ENCODE peak calls at places on chromosomes 7 and 10, in five cellular contexts. M is testis, C is psoas muscle, A is PC-3, K is suprapubic skin. H is an unnamed sample. For H3K4me1, the result is how much of the 10 kb centered on the place peaks cover.

GRCh38 chr7:70738080-70738479 is 393.9 kb upstream of the GALNT17 start:
- DNase-seq in M (peak), A (peak), C (no peak), K (no peak), H (no peak)

GRCh38 chr7:139626817-139627216 is 103.3 kb downstream of the CLEC2L start:
- DNase-seq in K (no peak), C (no peak), M (no peak), A (no peak), H (peak)

GRCh38 chr10:24821986-24822385 is 98.3 kb upstream of the ARHGAP21 start:
- DNase-seq in C (no peak), M (no peak), A (peak), K (no peak), H (no peak)

GRCh38 chr7:91383186-91383585 is 119.0 kb downstream of the FZD1 start:
- DNase-seq in A (no peak), M (no peak), C (no peak), K (no peak), H (no peak)

GRCh38 chr10:24866615-24867583 is 85.5 kb downstream of the PRTFDC1 start:
- DNase-seq in M (peak), K (no peak), C (peak), A (peak), H (no peak)

GRCh38 chr10:132698761-132699391 is 87.1 kb downstream of the NKX6-2 start:
- DNase-seq in C (no peak), K (peak), A (no peak), M (no peak), H (peak)

GRCh38 chr7:140621326-140622035 is 19.1 kb downstream of the DENND2A start:
- DNase-seq in K (no peak), M (no peak), C (no peak), A (peak), H (no peak)

GRCh38 chr7:77727936-77728701 is 31.9 kb downstream of the RSBN1L start:
- DNase-seq in C (no peak), M (no peak), K (no peak), A (no peak), H (no peak)

GRCh38 chr10:70890917-70891431 is 2.6 kb upstream of the PCBD1 start:
- DNase-seq in M (peak), A (no peak), C (peak), K (peak), H (no peak)

GRCh38 chr10:60390224-60390626 is 550 bp upstream of the ANK3 start:
- DNase-seq in C (no peak), K (no peak), A (no peak), M (no peak), H (no peak)

GRCh38 chr7:155580367-155580766 is 34.0 kb upstream of the CNPY1 start:
- DNase-seq in A (no peak), K (peak), M (no peak), C (no peak), H (no peak)

GRCh38 chr10:1401056-1401965 is 336.0 kb downstream of the ADARB2 start:
- DNase-seq in M (peak), K (no peak), C (no peak), A (no peak), H (no peak)

GRCh38 chr7:146961617-146962016 is 845.0 kb downstream of the CNTNAP2 start:
- DNase-seq in C (no peak), A (peak), M (no peak), K (no peak), H (no peak)

GRCh38 chr10:88158506-88159123 is 295.2 kb downstream of the PTEN start:
- DNase-seq in A (no peak), M (no peak), C (no peak), K (no peak), H (no peak)

GRCh38 chr10:123007558-123008378 is 827 bp downstream of the IKZF5 start:
- DNase-seq in C (peak), M (peak), A (peak), K (no peak), H (peak)

GRCh38 chr10:60099998-60100747 is 193.8 kb upstream of the CCDC6 start:
- DNase-seq in A (peak), K (no peak), C (no peak), M (no peak), H (no peak)

GRCh38 chr10:132341017-132341416 is 9.0 kb downstream of the LRRC27 start:
- DNase-seq in K (no peak), A (no peak), M (no peak), C (no peak), H (no peak)

GRCh38 chr10:35271086-35271834 is 65.0 kb upstream of the CCNY start:
- DNase-seq in C (no peak), K (no peak), A (no peak), M (no peak), H (no peak)

GRCh38 chr7:151680810-151681209 is 161.1 kb upstream of the RHEB start:
- DNase-seq in C (peak), M (peak), A (no peak), K (peak), H (no peak)

GRCh38 chr10:48552946-48553564 is 51.8 kb downstream of the ARHGAP22 start:
- DNase-seq in A (no peak), M (no peak), K (no peak), C (no peak), H (no peak)

GRCh38 chr10:49651917-49652316 is 27.5 kb upstream of the C10orf53 start:
- DNase-seq in K (no peak), A (no peak), C (no peak), M (no peak), H (no peak)

GRCh38 chr7:10889266-10889898 is 84.3 kb upstream of the PHF14 start:
- DNase-seq in A (peak), K (no peak), C (no peak), M (peak), H (no peak)

GRCh38 chr7:22393825-22394458 is 37.0 kb upstream of the RAPGEF5 start:
- DNase-seq in A (no peak), C (no peak), K (no peak), M (no peak), H (no peak)

GRCh38 chr10:133159611-133159949 is 439 bp upstream of the KNDC1 start:
- DNase-seq in M (no peak), K (peak), C (no peak), A (no peak), H (no peak)

GRCh38 chr10:74936577-74937445 is 110.4 kb downstream of the KAT6B start:
- DNase-seq in K (no peak), A (no peak), M (no peak), C (no peak), H (no peak)

GRCh38 chr7:55030314-55030713 is 11.5 kb downstream of the EGFR start:
- DNase-seq in M (no peak), A (peak), K (no peak), C (no peak), H (no peak)

GRCh38 chr7:55032069-55032699 is 13.4 kb downstream of the EGFR start:
- DNase-seq in K (no peak), A (no peak), M (no peak), C (no peak), H (no peak)

GRCh38 chr7:55034776-55035175 is 16.0 kb downstream of the EGFR start:
- DNase-seq in M (no peak), C (no peak), K (no peak), A (no peak), H (no peak)

GRCh38 chr7:55031075-55031474 is 12.3 kb downstream of the EGFR start:
- DNase-seq in M (no peak), K (no peak), C (no peak), A (no peak), H (no peak)

DNA sequence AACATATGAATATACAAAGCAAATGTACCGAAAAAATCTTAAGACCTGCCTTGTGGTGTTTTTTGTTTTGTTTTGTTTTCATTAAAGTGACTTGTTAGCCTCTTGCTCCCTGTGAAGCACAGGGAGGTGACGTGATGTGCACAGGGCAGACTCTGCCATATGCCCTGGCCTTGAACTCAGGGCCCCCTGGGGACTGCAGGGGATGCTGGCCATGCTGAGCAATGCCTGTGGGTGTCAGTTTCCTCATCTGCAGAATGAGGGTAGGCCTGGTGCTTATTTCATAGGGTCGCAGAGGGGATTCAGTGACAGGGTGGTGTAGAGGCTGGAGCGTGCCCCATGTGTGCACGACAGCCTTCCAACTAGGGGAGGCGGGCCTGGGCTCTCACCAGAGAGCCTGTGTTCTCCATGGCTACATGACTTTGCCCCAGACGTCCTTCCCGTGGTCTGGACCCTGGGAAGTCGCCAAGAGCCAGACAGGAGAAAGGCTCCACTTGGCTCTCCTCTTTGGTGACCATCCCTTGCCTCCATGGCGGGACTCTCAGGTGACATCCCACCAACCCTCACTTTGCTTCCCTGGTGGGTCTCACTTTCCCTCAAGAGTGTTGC is 14.5 kb downstream of the EGFR start:
- DNase-seq in M (no peak), K (no peak), A (no peak), C (no peak), H (no peak)
- H3K4me1 ChIP-seq in M (under half), K (half or more), A (under half), C (under half), H (half or more)

DNA sequence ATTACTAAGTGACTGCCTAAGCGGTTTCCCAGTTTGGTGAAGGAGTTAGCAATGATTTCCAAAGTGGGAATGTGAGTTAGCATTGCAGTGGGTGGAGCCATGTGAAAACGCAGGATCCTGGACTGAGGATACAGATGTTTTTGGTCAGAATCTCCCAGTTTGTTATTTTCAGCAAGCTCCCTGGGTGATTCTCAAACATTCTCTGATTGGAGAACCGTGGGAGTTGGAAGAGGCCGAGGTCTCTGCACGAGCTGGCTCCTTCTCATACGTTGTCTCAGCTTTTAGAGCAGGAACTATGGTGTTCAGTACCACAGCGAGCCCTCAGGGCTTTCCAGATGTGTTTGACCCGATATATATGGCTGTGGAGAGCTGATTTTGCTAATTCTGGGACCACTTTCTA is 396.6 kb upstream of the NPVF start:
- DNase-seq in C (no peak), K (no peak), A (no peak), M (peak), H (no peak)
- H3K4me1 ChIP-seq in C (under half), K (under half), A (under half), M (under half), H (under half)

DNA sequence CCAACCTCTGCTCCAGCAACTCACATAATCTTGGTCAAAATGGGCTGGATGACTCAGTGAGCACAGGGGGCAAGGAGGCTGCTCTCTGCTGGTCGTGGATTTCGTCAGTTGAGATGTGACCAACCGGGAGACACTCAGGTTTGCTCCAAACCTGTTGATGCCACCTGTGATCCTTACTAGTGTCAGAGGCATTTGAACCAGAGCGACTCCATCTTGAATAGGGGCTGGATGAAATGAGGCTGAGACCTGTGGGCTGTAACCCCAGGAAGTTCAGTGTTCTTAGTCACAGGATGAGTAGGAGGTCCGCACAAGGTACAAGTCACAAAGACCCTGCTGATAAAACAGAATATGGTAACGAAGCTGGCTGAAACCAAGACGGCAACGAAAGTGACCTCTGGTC is 56.4 kb upstream of the FAM20C start:
- DNase-seq in A (no peak), K (no peak), M (no peak), C (no peak), H (no peak)
- H3K4me1 ChIP-seq in A (under half), K (under half), M (under half), C (under half), H (under half)

GRCh38 chr7:28110427-28111012 is 70.1 kb downstream of the JAZF1 start:
- DNase-seq in A (no peak), C (no peak), M (no peak), K (no peak), H (no peak)

GRCh38 chr7:28112056-28112455 is 68.5 kb downstream of the JAZF1 start:
- DNase-seq in M (no peak), A (no peak), C (no peak), K (no peak), H (no peak)

GRCh38 chr7:28114056-28114455 is 66.5 kb downstream of the JAZF1 start:
- DNase-seq in M (no peak), K (no peak), A (no peak), C (no peak), H (no peak)

GRCh38 chr7:28112883-28113540 is 67.6 kb downstream of the JAZF1 start:
- DNase-seq in K (peak), A (no peak), M (peak), C (peak), H (no peak)

DNA sequence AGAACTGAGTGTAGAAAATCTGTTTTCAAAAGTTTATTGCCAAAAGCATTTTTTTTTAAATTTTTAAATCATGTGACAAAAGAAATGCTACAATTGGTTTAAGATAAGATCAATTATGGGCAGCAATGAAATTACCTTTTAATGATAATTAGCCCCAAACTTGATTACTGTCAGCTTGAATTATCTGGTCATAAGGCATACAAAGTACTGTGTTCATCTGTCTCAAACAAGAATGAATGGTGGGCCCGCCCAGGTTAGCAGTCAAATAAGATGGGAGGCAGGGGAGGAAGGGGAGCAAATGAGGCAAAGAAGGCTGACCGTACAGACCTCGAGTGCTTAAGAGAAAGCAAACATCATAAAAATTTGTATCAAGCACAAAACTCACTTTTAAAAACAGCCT is 68.1 kb downstream of the JAZF1 start:
- DNase-seq in M (no peak), K (no peak), A (no peak), C (no peak), H (no peak)
- H3K4me1 ChIP-seq in M (under half), K (under half), A (under half), C (under half), H (under half)

GRCh38 chr10:7836571-7836970 is 18.3 kb downstream of the TAF3 start:
- DNase-seq in C (no peak), K (no peak), M (no peak), A (no peak), H (no peak)

GRCh38 chr10:7829289-7829834 is 11.1 kb downstream of the TAF3 start:
- DNase-seq in K (no peak), M (no peak), C (no peak), A (no peak), H (no peak)

GRCh38 chr10:7832060-7832459 is 13.8 kb downstream of the TAF3 start:
- DNase-seq in M (no peak), A (no peak), K (no peak), C (no peak), H (no peak)

DNA sequence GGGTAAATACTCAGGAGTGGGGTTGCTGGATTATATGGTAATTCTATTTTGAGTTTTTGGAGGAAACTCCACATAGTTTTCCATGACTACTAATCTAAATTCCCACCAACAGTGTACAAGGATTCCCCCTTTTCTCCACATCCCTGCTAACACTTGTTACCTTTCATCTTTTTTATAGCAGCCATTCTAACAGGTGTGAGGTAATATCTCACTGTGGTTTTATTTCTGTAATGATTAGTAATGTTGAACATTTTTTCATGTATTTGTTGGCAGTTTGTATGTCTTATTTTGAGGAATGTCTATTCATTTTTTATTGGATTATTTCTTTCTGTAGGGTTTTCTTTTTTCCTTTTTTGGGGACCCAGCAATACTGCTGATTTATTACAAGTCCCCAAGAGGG is 14.9 kb downstream of the TAF3 start:
- DNase-seq in C (no peak), A (no peak), M (no peak), K (no peak), H (no peak)
- H3K4me1 ChIP-seq in C (under half), A (under half), M (under half), K (under half), H (under half)

GRCh38 chr7:157352506-157352905 is 15.7 kb downstream of the DNAJB6 start:
- DNase-seq in M (no peak), C (no peak), K (no peak), A (no peak), H (no peak)

GRCh38 chr7:157358041-157358752 is 21.4 kb downstream of the DNAJB6 start:
- DNase-seq in C (no peak), A (no peak), K (peak), M (no peak), H (no peak)

GRCh38 chr7:157358753-157359096 is 21.9 kb downstream of the DNAJB6 start:
- DNase-seq in A (no peak), M (no peak), C (no peak), K (peak), H (no peak)

GRCh38 chr7:157357129-157358040 is 20.6 kb downstream of the DNAJB6 start:
- DNase-seq in C (no peak), K (peak), M (no peak), A (no peak), H (no peak)

DNA sequence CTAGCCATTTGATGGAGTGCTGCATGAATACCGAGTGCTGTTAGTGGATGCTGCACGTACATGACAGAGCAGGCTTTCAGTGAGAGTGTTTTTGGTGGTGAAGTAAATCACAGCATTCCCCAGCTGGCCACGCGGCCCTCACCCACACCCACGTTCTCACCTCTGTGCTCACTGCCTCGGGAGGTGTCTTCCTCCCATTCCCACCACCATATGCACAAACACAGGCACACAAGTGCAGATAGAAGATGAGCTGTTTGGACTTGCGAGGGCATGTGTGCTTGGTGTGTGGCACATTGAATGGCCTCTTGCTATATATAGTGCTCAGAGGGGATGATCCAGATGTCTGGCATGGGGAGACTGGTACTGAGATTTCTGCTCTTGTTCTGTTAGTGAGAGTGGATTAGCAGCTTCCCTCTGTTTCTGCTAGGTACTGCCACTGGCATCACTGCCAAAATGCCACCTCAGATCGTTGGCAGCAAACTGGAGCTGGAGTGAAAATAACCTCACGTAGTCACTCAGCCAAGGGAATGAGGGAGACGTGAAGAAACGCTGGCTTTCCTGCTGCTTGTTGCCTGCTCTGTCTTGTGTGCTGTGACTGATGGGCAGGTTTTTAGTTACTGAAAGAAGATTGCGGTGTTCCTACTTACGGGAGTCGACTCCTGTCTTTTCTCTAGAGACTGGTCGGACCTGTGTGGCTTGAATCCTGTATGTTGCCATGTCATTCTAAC is 19.1 kb downstream of the DNAJB6 start:
- DNase-seq in A (peak), M (no peak), K (peak), C (peak), H (no peak)
- H3K4me1 ChIP-seq in A (under half), M (under half), K (half or more), C (half or more), H (under half)

GRCh38 chr10:79268717-79269116 is 78.6 kb upstream of the PPIF start:
- DNase-seq in M (no peak), C (no peak), K (no peak), A (no peak), H (no peak)
- H3K4me1 ChIP-seq in M (under half), C (half or more), K (half or more), A (under half), H (under half)